ENCODE peak calls at places on chromosome 1, in four cellular contexts. S is pancreas, P is lower lobe of right lung, N is SJSA1. F is an unnamed sample. For H3K4me1, the result is how much of the 10 kb centered on the place peaks cover.

GRCh38 chr1:23393706-23394105 is 24.1 kb upstream of the ZNF436 start:
- DNase-seq in S (no peak), P (no peak), N (peak), F (no peak)

GRCh38 chr1:215040190-215040589 is 42.3 kb upstream of the KCNK2 start:
- DNase-seq in S (no peak), P (no peak), N (no peak), F (no peak)

GRCh38 chr1:237562247-237562823 is 328.4 kb downstream of the ZP4 start:
- DNase-seq in S (no peak), P (no peak), N (no peak), F (peak)

GRCh38 chr1:165289556-165289955 is 67.0 kb downstream of the LMX1A start:
- DNase-seq in S (no peak), P (no peak), N (no peak), F (peak)

GRCh38 chr1:62435231-62436038 is 1.4 kb upstream of the USP1 start:
- DNase-seq in S (peak), P (peak), N (no peak), F (no peak)

GRCh38 chr1:223713546-223714420 is 1.4 kb downstream of the CAPN2 start:
- DNase-seq in S (no peak), P (no peak), N (no peak), F (no peak)

GRCh38 chr1:81950037-81950436 is 149.3 kb downstream of the ADGRL2 start:
- DNase-seq in S (no peak), P (no peak), N (no peak), F (peak)

GRCh38 chr1:67175713-67176112 is 9.5 kb downstream of the IL23R start:
- DNase-seq in S (no peak), P (no peak), N (no peak), F (no peak)

GRCh38 chr1:48680411-48681035 is 96.2 kb downstream of the BEND5 start:
- DNase-seq in S (no peak), P (no peak), N (no peak), F (peak)

GRCh38 chr1:223227031-223227430 is 84.0 kb upstream of the TLR5 start:
- DNase-seq in S (no peak), P (no peak), N (peak), F (no peak)

GRCh38 chr1:46830665-46831322 is 31.9 kb downstream of the CYP4B1 start:
- DNase-seq in S (no peak), P (no peak), N (no peak), F (no peak)

GRCh38 chr1:25505706-25506385 is 37.6 kb upstream of the LDLRAP1 start:
- DNase-seq in S (no peak), P (no peak), N (peak), F (no peak)

GRCh38 chr1:30283199-30283962 is 440.0 kb downstream of the MATN1 start:
- DNase-seq in S (no peak), P (no peak), N (peak), F (no peak)

GRCh38 chr1:230012093-230012393 is 55.0 kb upstream of the GALNT2 start:
- DNase-seq in S (no peak), P (no peak), N (no peak), F (no peak)
- H3K4me3 ChIP-seq in S (no peak), P (no peak), N (no peak), F (no peak)

GRCh38 chr1:19406680-19407079 is 78.7 kb downstream of the CAPZB start:
- DNase-seq in S (no peak), P (no peak), N (no peak), F (no peak)
- H3K4me1 ChIP-seq in S (under half), P (half or more), N (under half), F (under half)

GRCh38 chr1:40861227-40862003 is 748 bp downstream of the CITED4 start:
- DNase-seq in S (peak), P (peak), N (no peak), F (no peak)
- H3K27ac ChIP-seq in S (peak), P (peak), N (no peak), F (no peak)

GRCh38 chr1:151718011-151718431 is 1.4 kb upstream of the CELF3 start:
- DNase-seq in S (no peak), P (no peak), N (no peak), F (no peak)
- H3K4me3 ChIP-seq in S (no peak), P (no peak), N (no peak), F (no peak)

GRCh38 chr1:201739492-201740085 is 89.4 kb upstream of the IPO9 start:
- DNase-seq in S (peak), P (peak), N (no peak), F (no peak)
- H3K4me1 ChIP-seq in S (under half), P (under half), N (under half), F (under half)

GRCh38 chr1:199641531-199641930 is 386.0 kb upstream of the NR5A2 start:
- DNase-seq in S (no peak), P (no peak), N (no peak), F (no peak)
- H3K27ac ChIP-seq in S (no peak), P (no peak), N (no peak), F (no peak)

GRCh38 chr1:16012590-16013219 is 5.1 kb downstream of the HSPB7 start:
- DNase-seq in S (peak), P (peak), N (peak), F (no peak)

GRCh38 chr1:16011936-16012589 is 5.8 kb downstream of the HSPB7 start:
- DNase-seq in S (no peak), P (no peak), N (no peak), F (no peak)

GRCh38 chr1:16014509-16015482 is 3.0 kb downstream of the HSPB7 start:
- DNase-seq in S (peak), P (no peak), N (no peak), F (peak)

GRCh38 chr1:16013908-16014258 is 4.0 kb downstream of the HSPB7 start:
- DNase-seq in S (no peak), P (no peak), N (no peak), F (no peak)

GRCh38 chr1:16013220-16013907 is 4.5 kb downstream of the HSPB7 start:
- DNase-seq in S (peak), P (peak), N (peak), F (no peak)
- H3K4me3 ChIP-seq in S (peak), P (peak), N (peak), F (no peak)

GRCh38 chr1:185438936-185439335 is 121.9 kb upstream of the IVNS1ABP start:
- DNase-seq in S (no peak), P (no peak), N (no peak), F (no peak)
- H3K4me1 ChIP-seq in S (under half), P (under half), N (under half), F (under half)